ENCODE peak calls at places on chromosomes 6 and 20, in eight cellular contexts. One of them, this sample, is unnamed.

GRCh38 chr20:11098888-11099287 is 425.1 kb upstream of the JAG1 start:
- DNase-seq in coronary artery: no peak
- DNase-seq in heart left ventricle: no peak
- DNase-seq in CD8-positive, alpha-beta T cell: no peak
- DNase-seq in RWPE2: no peak
- DNase-seq in AG09309: no peak
- DNase-seq in cardiac muscle cell: no peak
- DNase-seq in GM12865: no peak
- DNase-seq in this sample: no peak

GRCh38 chr6:148064406-148065134 is 278.1 kb upstream of the SASH1 start:
- DNase-seq in coronary artery: no peak
- DNase-seq in heart left ventricle: peak; percentile 27
- DNase-seq in CD8-positive, alpha-beta T cell: no peak
- DNase-seq in RWPE2: no peak
- DNase-seq in AG09309: peak; percentile 57
- DNase-seq in cardiac muscle cell: peak; percentile 21
- DNase-seq in GM12865: no peak
- DNase-seq in this sample: peak; percentile 7

GRCh38 chr6:78700997-78701396 is 166.4 kb upstream of the IRAK1BP1 start:
- DNase-seq in coronary artery: no peak
- DNase-seq in heart left ventricle: no peak
- DNase-seq in CD8-positive, alpha-beta T cell: no peak
- DNase-seq in RWPE2: no peak
- DNase-seq in AG09309: no peak
- DNase-seq in cardiac muscle cell: no peak
- DNase-seq in GM12865: no peak
- DNase-seq in this sample: no peak

GRCh38 chr6:136113736-136114173 is 136.4 kb downstream of the MTFR2 start:
- DNase-seq in coronary artery: no peak
- DNase-seq in heart left ventricle: peak; percentile 75
- DNase-seq in CD8-positive, alpha-beta T cell: no peak
- DNase-seq in RWPE2: no peak
- DNase-seq in AG09309: peak; percentile 80
- DNase-seq in cardiac muscle cell: peak; percentile 76
- DNase-seq in GM12865: no peak
- DNase-seq in this sample: peak; percentile 17

GRCh38 chr6:118240878-118241528 is 307.1 kb upstream of the PLN start:
- DNase-seq in coronary artery: no peak
- DNase-seq in heart left ventricle: no peak
- DNase-seq in CD8-positive, alpha-beta T cell: no peak
- DNase-seq in RWPE2: no peak
- DNase-seq in AG09309: no peak
- DNase-seq in cardiac muscle cell: no peak
- DNase-seq in GM12865: no peak
- DNase-seq in this sample: no peak

GRCh38 chr20:25586877-25587276 is 1.5 kb upstream of the NINL start:
- DNase-seq in coronary artery: no peak
- DNase-seq in heart left ventricle: no peak
- DNase-seq in CD8-positive, alpha-beta T cell: no peak
- DNase-seq in RWPE2: no peak
- DNase-seq in AG09309: no peak
- DNase-seq in cardiac muscle cell: no peak
- DNase-seq in GM12865: no peak
- DNase-seq in this sample: no peak

GRCh38 chr6:170221753-170222400 is 69.0 kb downstream of the DLL1 start:
- DNase-seq in coronary artery: no peak
- DNase-seq in heart left ventricle: no peak
- DNase-seq in CD8-positive, alpha-beta T cell: no peak
- DNase-seq in RWPE2: no peak
- DNase-seq in AG09309: no peak
- DNase-seq in cardiac muscle cell: no peak
- DNase-seq in GM12865: no peak
- DNase-seq in this sample: no peak

GRCh38 chr20:10060223-10060622 is 25.4 kb downstream of the ANKEF1 start:
- DNase-seq in coronary artery: no peak
- DNase-seq in heart left ventricle: no peak
- DNase-seq in CD8-positive, alpha-beta T cell: no peak
- DNase-seq in RWPE2: no peak
- DNase-seq in AG09309: no peak
- DNase-seq in cardiac muscle cell: no peak
- DNase-seq in GM12865: peak; percentile 65
- DNase-seq in this sample: peak; percentile 18

GRCh38 chr20:44664127-44664526 is 12.6 kb upstream of the ADA start:
- DNase-seq in coronary artery: no peak
- DNase-seq in heart left ventricle: no peak
- DNase-seq in CD8-positive, alpha-beta T cell: no peak
- DNase-seq in RWPE2: no peak
- DNase-seq in AG09309: no peak
- DNase-seq in cardiac muscle cell: no peak
- DNase-seq in GM12865: no peak
- DNase-seq in this sample: no peak

GRCh38 chr6:89321571-89321970 is 6.5 kb upstream of the GABRR2 start:
- DNase-seq in coronary artery: no peak
- DNase-seq in heart left ventricle: no peak
- DNase-seq in CD8-positive, alpha-beta T cell: no peak
- DNase-seq in RWPE2: no peak
- DNase-seq in AG09309: no peak
- DNase-seq in cardiac muscle cell: no peak
- DNase-seq in GM12865: peak; percentile 75
- DNase-seq in this sample: no peak

GRCh38 chr6:151063339-151063738 is 176.4 kb upstream of the AKAP12 start:
- DNase-seq in coronary artery: no peak
- DNase-seq in heart left ventricle: no peak
- DNase-seq in CD8-positive, alpha-beta T cell: no peak
- DNase-seq in RWPE2: no peak
- DNase-seq in AG09309: peak; percentile 43
- DNase-seq in cardiac muscle cell: no peak
- DNase-seq in GM12865: no peak
- DNase-seq in this sample: no peak

GRCh38 chr20:31751126-31751525 is 12.0 kb downstream of the TPX2 start:
- DNase-seq in coronary artery: no peak
- DNase-seq in heart left ventricle: no peak
- DNase-seq in CD8-positive, alpha-beta T cell: no peak
- DNase-seq in RWPE2: no peak
- DNase-seq in AG09309: peak; percentile 81
- DNase-seq in cardiac muscle cell: no peak
- DNase-seq in GM12865: no peak
- DNase-seq in this sample: no peak

GRCh38 chr6:6678185-6678671 is 89.7 kb downstream of the LY86 start:
- DNase-seq in coronary artery: no peak
- DNase-seq in heart left ventricle: no peak
- DNase-seq in CD8-positive, alpha-beta T cell: no peak
- DNase-seq in RWPE2: no peak
- DNase-seq in AG09309: no peak
- DNase-seq in cardiac muscle cell: no peak
- DNase-seq in GM12865: no peak
- DNase-seq in this sample: no peak

GRCh38 chr20:22106308-22106938 is 401.0 kb downstream of the PAX1 start:
- DNase-seq in coronary artery: no peak
- DNase-seq in heart left ventricle: no peak
- DNase-seq in CD8-positive, alpha-beta T cell: no peak
- DNase-seq in RWPE2: no peak
- DNase-seq in AG09309: peak; percentile 18
- DNase-seq in cardiac muscle cell: peak; percentile 47
- DNase-seq in GM12865: no peak
- DNase-seq in this sample: no peak

GRCh38 chr20:46704714-46705377 is 4.6 kb upstream of the SLC2A10 start:
- DNase-seq in coronary artery: no peak
- DNase-seq in heart left ventricle: no peak
- DNase-seq in CD8-positive, alpha-beta T cell: no peak
- DNase-seq in RWPE2: no peak
- DNase-seq in AG09309: no peak
- DNase-seq in cardiac muscle cell: no peak
- DNase-seq in GM12865: no peak
- DNase-seq in this sample: no peak

GRCh38 chr6:110325197-110325596 is 33.0 kb downstream of the METTL24 start:
- DNase-seq in coronary artery: no peak
- DNase-seq in heart left ventricle: no peak
- DNase-seq in CD8-positive, alpha-beta T cell: no peak
- DNase-seq in RWPE2: no peak
- DNase-seq in AG09309: peak; percentile 27
- DNase-seq in cardiac muscle cell: no peak
- DNase-seq in GM12865: no peak
- DNase-seq in this sample: no peak

GRCh38 chr6:89482136-89482535 is 49.2 kb downstream of the ANKRD6 start:
- DNase-seq in coronary artery: no peak
- DNase-seq in heart left ventricle: no peak
- DNase-seq in CD8-positive, alpha-beta T cell: no peak
- DNase-seq in RWPE2: no peak
- DNase-seq in AG09309: no peak
- DNase-seq in cardiac muscle cell: no peak
- DNase-seq in GM12865: no peak
- DNase-seq in this sample: no peak

GRCh38 chr6:119137194-119138072 is 59.0 kb upstream of the FAM184A start:
- DNase-seq in coronary artery: no peak
- DNase-seq in heart left ventricle: no peak
- DNase-seq in CD8-positive, alpha-beta T cell: no peak
- DNase-seq in RWPE2: no peak
- DNase-seq in AG09309: no peak
- DNase-seq in cardiac muscle cell: no peak
- DNase-seq in GM12865: no peak
- DNase-seq in this sample: no peak

GRCh38 chr20:44644384-44645131 is 6.9 kb downstream of the ADA start:
- DNase-seq in coronary artery: no peak
- DNase-seq in heart left ventricle: no peak
- DNase-seq in CD8-positive, alpha-beta T cell: peak; percentile 65
- DNase-seq in RWPE2: peak; percentile 77
- DNase-seq in AG09309: no peak
- DNase-seq in cardiac muscle cell: no peak
- DNase-seq in GM12865: peak; percentile 83
- DNase-seq in this sample: no peak

GRCh38 chr6:160950507-160950906 is 41.1 kb upstream of the MAP3K4 start:
- DNase-seq in coronary artery: no peak
- DNase-seq in heart left ventricle: peak; percentile 33
- DNase-seq in CD8-positive, alpha-beta T cell: no peak
- DNase-seq in RWPE2: no peak
- DNase-seq in AG09309: no peak
- DNase-seq in cardiac muscle cell: no peak
- DNase-seq in GM12865: no peak
- DNase-seq in this sample: no peak

GRCh38 chr6:39209360-39209811 is 19.9 kb downstream of the KCNK5 start:
- DNase-seq in coronary artery: no peak
- DNase-seq in heart left ventricle: no peak
- DNase-seq in CD8-positive, alpha-beta T cell: no peak
- DNase-seq in RWPE2: no peak
- DNase-seq in AG09309: no peak
- DNase-seq in cardiac muscle cell: no peak
- DNase-seq in GM12865: no peak
- DNase-seq in this sample: no peak

GRCh38 chr20:57051096-57051495 is 215.3 kb downstream of the BMP7 start:
- DNase-seq in coronary artery: no peak
- DNase-seq in heart left ventricle: no peak
- DNase-seq in CD8-positive, alpha-beta T cell: no peak
- DNase-seq in RWPE2: no peak
- DNase-seq in AG09309: no peak
- DNase-seq in cardiac muscle cell: no peak
- DNase-seq in GM12865: no peak
- DNase-seq in this sample: no peak

GRCh38 chr6:101069191-101069795 is 188.2 kb upstream of the ASCC3 start:
- DNase-seq in coronary artery: no peak
- DNase-seq in heart left ventricle: no peak
- DNase-seq in CD8-positive, alpha-beta T cell: no peak
- DNase-seq in RWPE2: no peak
- DNase-seq in AG09309: no peak
- DNase-seq in cardiac muscle cell: no peak
- DNase-seq in GM12865: no peak
- DNase-seq in this sample: no peak
- TF ChIP-seq CTCF in coronary artery: no peak
- TF ChIP-seq CTCF in heart left ventricle: no peak
- TF ChIP-seq CTCF in CD8-positive, alpha-beta T cell: no peak
- TF ChIP-seq CTCF in RWPE2: peak; percentile 20
- TF ChIP-seq CTCF in AG09309: no peak
- TF ChIP-seq CTCF in cardiac muscle cell: peak; percentile 19
- TF ChIP-seq CTCF in GM12865: no peak
- TF ChIP-seq CTCF in this sample: no peak

DNA sequence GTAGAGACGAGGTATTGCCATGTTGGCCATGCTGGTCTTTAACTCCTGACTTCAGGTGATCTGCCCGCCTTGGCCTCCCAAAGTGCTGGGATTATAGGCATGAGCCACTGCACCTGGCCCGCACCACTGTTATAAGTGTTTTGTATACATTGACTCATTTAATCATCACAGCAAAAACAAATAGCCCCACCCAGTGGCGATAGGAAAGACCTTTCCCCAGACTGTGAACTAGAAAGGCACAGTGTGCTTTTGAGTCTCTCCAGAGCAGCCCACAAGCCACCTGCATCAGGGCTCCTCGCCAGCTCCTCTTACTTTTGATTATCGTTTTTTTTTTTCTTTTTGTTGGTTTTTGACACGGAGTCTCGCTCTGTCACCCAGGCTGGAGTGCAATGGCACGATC is 27.9 kb upstream of the ZFP64 start:
- DNase-seq in coronary artery: no peak
- DNase-seq in heart left ventricle: no peak
- DNase-seq in CD8-positive, alpha-beta T cell: no peak
- DNase-seq in RWPE2: no peak
- DNase-seq in AG09309: no peak
- DNase-seq in cardiac muscle cell: no peak
- DNase-seq in GM12865: peak; percentile 25
- DNase-seq in this sample: no peak
- TF ChIP-seq CTCF in coronary artery: no peak
- TF ChIP-seq CTCF in heart left ventricle: no peak
- TF ChIP-seq CTCF in CD8-positive, alpha-beta T cell: no peak
- TF ChIP-seq CTCF in RWPE2: peak; percentile 48
- TF ChIP-seq CTCF in AG09309: peak; percentile 4
- TF ChIP-seq CTCF in cardiac muscle cell: peak; percentile 14
- TF ChIP-seq CTCF in GM12865: no peak
- TF ChIP-seq CTCF in this sample: no peak

DNA sequence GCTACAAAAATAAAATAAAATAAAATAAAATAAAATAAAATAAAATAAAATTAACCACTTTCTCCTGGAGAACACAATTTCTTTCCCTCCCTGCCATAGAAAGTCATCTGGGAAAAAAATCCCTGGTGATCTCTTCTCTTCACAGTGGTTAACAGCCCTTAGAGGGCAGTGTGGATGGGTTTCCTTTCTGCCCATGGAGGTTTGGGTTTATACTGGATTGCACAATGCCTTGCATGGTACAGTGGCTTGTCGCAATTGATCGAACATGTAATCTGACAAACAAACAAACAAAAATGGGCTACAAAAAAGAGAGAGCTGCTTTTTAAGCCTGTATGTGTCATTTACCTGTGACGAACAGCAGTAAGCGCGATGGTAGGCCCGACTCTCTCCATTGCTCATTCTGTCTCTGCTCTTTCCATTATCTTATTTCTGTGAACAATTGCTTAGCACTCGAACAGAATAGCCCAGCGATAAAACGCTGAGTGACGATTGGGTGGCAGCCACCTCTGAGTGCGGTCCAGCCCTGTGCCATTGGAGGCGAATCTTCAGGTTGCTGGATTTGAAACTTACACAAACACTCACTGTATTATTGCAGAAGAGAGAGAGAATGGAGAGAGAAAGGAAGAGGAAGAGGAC is 166.1 kb downstream of the CD83 start:
- DNase-seq in coronary artery: no peak
- DNase-seq in heart left ventricle: no peak
- DNase-seq in CD8-positive, alpha-beta T cell: no peak
- DNase-seq in RWPE2: no peak
- DNase-seq in AG09309: no peak
- DNase-seq in cardiac muscle cell: peak; percentile 31
- DNase-seq in GM12865: no peak
- DNase-seq in this sample: no peak
- TF ChIP-seq CTCF in coronary artery: no peak
- TF ChIP-seq CTCF in heart left ventricle: peak; percentile 29
- TF ChIP-seq CTCF in CD8-positive, alpha-beta T cell: no peak
- TF ChIP-seq CTCF in RWPE2: no peak
- TF ChIP-seq CTCF in AG09309: peak; percentile 25
- TF ChIP-seq CTCF in cardiac muscle cell: peak; percentile 23
- TF ChIP-seq CTCF in GM12865: no peak
- TF ChIP-seq CTCF in this sample: no peak

GRCh38 chr6:33390767-33391277 is 801 bp upstream of the KIFC1 start:
- DNase-seq in coronary artery: no peak
- DNase-seq in heart left ventricle: no peak
- DNase-seq in CD8-positive, alpha-beta T cell: no peak
- DNase-seq in RWPE2: no peak
- DNase-seq in AG09309: no peak
- DNase-seq in cardiac muscle cell: no peak
- DNase-seq in GM12865: no peak
- DNase-seq in this sample: no peak
- TF ChIP-seq CTCF in coronary artery: no peak
- TF ChIP-seq CTCF in heart left ventricle: no peak
- TF ChIP-seq CTCF in CD8-positive, alpha-beta T cell: no peak
- TF ChIP-seq CTCF in RWPE2: no peak
- TF ChIP-seq CTCF in AG09309: no peak
- TF ChIP-seq CTCF in cardiac muscle cell: no peak
- TF ChIP-seq CTCF in GM12865: no peak
- TF ChIP-seq CTCF in this sample: no peak